ENCODE peak calls at places on chromosomes 1 and 21, in six cellular contexts. M is psoas muscle, T is kidney, Z is PC-3, Q is esophagus squamous epithelium, U is heart right ventricle. P is an unnamed sample.

GRCh38 chr1:154975409-154976205 is 1.1 kb downstream of the CKS1B start:
- DNase-seq in M (peak), T (peak), Z (no peak), Q (no peak), U (peak), P (peak)

GRCh38 chr1:242847390-242847993 is 323.0 kb upstream of the PLD5 start:
- DNase-seq in M (no peak), T (no peak), Z (peak), Q (no peak), U (no peak), P (no peak)

GRCh38 chr1:234967121-234967520 is 161.5 kb downstream of the TOMM20 start:
- DNase-seq in M (no peak), T (no peak), Z (no peak), Q (no peak), U (no peak), P (no peak)

GRCh38 chr1:241677171-241677570 is 25.1 kb downstream of the WDR64 start:
- DNase-seq in M (no peak), T (no peak), Z (no peak), Q (no peak), U (no peak), P (no peak)

GRCh38 chr1:20440785-20441200 is 45.2 kb downstream of the CAMK2N1 start:
- DNase-seq in M (peak), T (no peak), Z (peak), Q (no peak), U (peak), P (peak)

GRCh38 chr1:25472494-25472893 is 41.8 kb downstream of the MACO1 start:
- DNase-seq in M (no peak), T (no peak), Z (no peak), Q (no peak), U (no peak), P (no peak)

GRCh38 chr1:204296431-204296988 is 63.2 kb downstream of the PLEKHA6 start:
- DNase-seq in M (no peak), T (peak), Z (peak), Q (no peak), U (no peak), P (no peak)

GRCh38 chr21:26170471-26171309 is at the start of gene APP:
- DNase-seq in M (peak), T (peak), Z (peak), Q (peak), U (peak), P (peak)

GRCh38 chr1:196660912-196661311 is 9.1 kb downstream of the CFH start:
- DNase-seq in M (no peak), T (no peak), Z (peak), Q (no peak), U (no peak), P (no peak)

GRCh38 chr1:111649227-111649626 is 29.6 kb downstream of the RAP1A start:
- DNase-seq in M (no peak), T (peak), Z (no peak), Q (no peak), U (no peak), P (no peak)

GRCh38 chr1:93042134-93042821 is 36.8 kb upstream of the MTF2 start:
- DNase-seq in M (no peak), T (no peak), Z (no peak), Q (no peak), U (no peak), P (no peak)

GRCh38 chr1:22321917-22322316 is 129.7 kb upstream of the ZBTB40 start:
- DNase-seq in M (no peak), T (peak), Z (no peak), Q (no peak), U (no peak), P (no peak)

GRCh38 chr1:184593612-184594011 is 161.0 kb downstream of the EDEM3 start:
- DNase-seq in M (no peak), T (no peak), Z (peak), Q (no peak), U (no peak), P (no peak)

GRCh38 chr1:176568185-176568584 is 105.2 kb downstream of the PAPPA2 start:
- DNase-seq in M (no peak), T (no peak), Z (no peak), Q (no peak), U (no peak), P (no peak)

GRCh38 chr1:207329469-207329868 is 8.0 kb downstream of the CD55 start:
- DNase-seq in M (no peak), T (no peak), Z (no peak), Q (no peak), U (no peak), P (no peak)

GRCh38 chr1:64378826-64379225 is 91.1 kb upstream of the CACHD1 start:
- DNase-seq in M (no peak), T (no peak), Z (no peak), Q (no peak), U (no peak), P (no peak)

GRCh38 chr1:29454616-29455380 is 218.5 kb downstream of the PTPRU start:
- DNase-seq in M (no peak), T (no peak), Z (no peak), Q (no peak), U (no peak), P (no peak)

GRCh38 chr21:28867401-28867800 is 125.3 kb downstream of the LTN1 start:
- DNase-seq in M (no peak), T (no peak), Z (no peak), Q (no peak), U (no peak), P (no peak)

GRCh38 chr1:206982216-206982615 is 12.0 kb upstream of the FCAMR start:
- DNase-seq in M (peak), T (no peak), Z (peak), Q (no peak), U (peak), P (peak)

GRCh38 chr1:11126544-11126943 is 26.9 kb upstream of the EXOSC10 start:
- DNase-seq in M (no peak), T (no peak), Z (no peak), Q (no peak), U (no peak), P (no peak)

GRCh38 chr1:247111259-247111635 is 7.1 kb upstream of the ZNF669 start:
- DNase-seq in M (no peak), T (peak), Z (no peak), Q (no peak), U (no peak), P (no peak)

GRCh38 chr1:209688746-209689234 is 13.6 kb downstream of the G0S2 start:
- DNase-seq in M (no peak), T (no peak), Z (peak), Q (no peak), U (no peak), P (no peak)

GRCh38 chr1:47228644-47229030 is 3.4 kb downstream of the TAL1 start:
- DNase-seq in M (no peak), T (no peak), Z (no peak), Q (no peak), U (peak), P (no peak)

GRCh38 chr1:152977614-152978013 is 6.3 kb upstream of the SPRR1A start:
- DNase-seq in M (no peak), T (no peak), Z (no peak), Q (no peak), U (no peak), P (peak)

GRCh38 chr1:170520601-170521000 is 11.4 kb upstream of the GORAB start:
- DNase-seq in M (no peak), T (no peak), Z (peak), Q (no peak), U (no peak), P (no peak)

GRCh38 chr21:27590271-27590670 is 623.4 kb upstream of the ADAMTS5 start:
- DNase-seq in M (peak), T (peak), Z (peak), Q (no peak), U (peak), P (no peak)

GRCh38 chr1:109570414-109570813 is 22.0 kb downstream of the GNAI3 start:
- DNase-seq in M (no peak), T (no peak), Z (peak), Q (no peak), U (no peak), P (peak)

GRCh38 chr1:12255918-12256317 is 26.1 kb downstream of the VPS13D start:
- DNase-seq in M (no peak), T (no peak), Z (no peak), Q (no peak), U (no peak), P (no peak)

GRCh38 chr1:185450123-185450788 is 133.2 kb upstream of the IVNS1ABP start:
- DNase-seq in M (no peak), T (no peak), Z (no peak), Q (no peak), U (no peak), P (no peak)

GRCh38 chr1:151574575-151575529 is 34.7 kb downstream of the TUFT1 start:
- DNase-seq in M (no peak), T (no peak), Z (peak), Q (no peak), U (no peak), P (no peak)

GRCh38 chr1:228099331-228099732 is 3.8 kb downstream of the C1orf35 start:
- DNase-seq in M (peak), T (no peak), Z (no peak), Q (no peak), U (no peak), P (no peak)

GRCh38 chr21:39077816-39078215 is 105.4 kb downstream of the PSMG1 start:
- DNase-seq in M (no peak), T (no peak), Z (no peak), Q (no peak), U (no peak), P (no peak)

GRCh38 chr1:109392788-109393580 is 4.7 kb downstream of the SORT1 start:
- DNase-seq in M (peak), T (peak), Z (peak), Q (no peak), U (peak), P (peak)

GRCh38 chr1:72284398-72285073 is 2.2 kb upstream of the NEGR1 start:
- DNase-seq in M (peak), T (peak), Z (peak), Q (no peak), U (peak), P (no peak)
- TF ChIP-seq CTCF in M (no peak), T (no peak), Z (peak), Q (no peak), U (no peak), P (no peak)

DNA sequence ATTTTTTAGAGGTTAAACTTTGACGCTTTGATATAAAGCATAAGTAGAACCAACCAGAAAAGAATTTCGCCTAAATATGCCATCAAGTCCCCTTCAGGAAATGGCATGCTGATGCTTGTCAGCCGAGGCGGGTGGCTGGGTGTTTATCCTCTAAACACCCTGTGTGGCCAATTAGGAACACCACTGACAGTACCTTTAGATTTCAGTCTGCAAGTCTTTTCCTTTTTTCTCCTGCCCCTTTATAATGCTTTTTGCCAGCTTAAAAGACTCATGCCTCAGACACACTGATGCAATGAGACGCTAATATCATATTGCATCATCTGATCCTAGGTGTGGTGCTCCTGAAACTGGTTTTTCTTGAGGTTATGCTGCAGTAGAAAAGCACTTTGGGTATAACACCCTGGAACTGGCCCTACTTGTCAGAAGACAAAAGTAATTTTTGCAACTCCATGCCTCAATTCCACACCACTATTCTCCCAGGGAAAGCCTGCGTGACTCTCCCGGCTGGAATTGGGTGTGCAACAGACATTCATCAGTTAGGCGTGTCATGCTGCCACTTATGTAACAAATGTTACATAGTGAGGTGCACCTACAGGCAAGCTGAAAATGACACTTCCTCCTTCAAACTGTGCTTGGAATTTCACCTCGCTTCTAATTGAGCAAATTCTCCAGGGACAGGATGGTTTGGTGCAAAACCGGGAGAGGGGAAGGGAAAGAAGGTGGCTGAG is 2.0 kb upstream of the RCC2 start:
- DNase-seq in M (no peak), T (peak), Z (peak), Q (no peak), U (no peak), P (no peak)
- H3K27ac ChIP-seq in M (no peak), T (no peak), Z (peak), Q (peak), U (no peak), P (no peak)

GRCh38 chr21:46420241-46421190 is 38.2 kb upstream of the DIP2A start:
- DNase-seq in M (peak), T (peak), Z (no peak), Q (no peak), U (no peak), P (no peak)
- TF ChIP-seq CTCF in M (no peak), T (no peak), Z (peak), Q (no peak), U (no peak), P (no peak)

DNA sequence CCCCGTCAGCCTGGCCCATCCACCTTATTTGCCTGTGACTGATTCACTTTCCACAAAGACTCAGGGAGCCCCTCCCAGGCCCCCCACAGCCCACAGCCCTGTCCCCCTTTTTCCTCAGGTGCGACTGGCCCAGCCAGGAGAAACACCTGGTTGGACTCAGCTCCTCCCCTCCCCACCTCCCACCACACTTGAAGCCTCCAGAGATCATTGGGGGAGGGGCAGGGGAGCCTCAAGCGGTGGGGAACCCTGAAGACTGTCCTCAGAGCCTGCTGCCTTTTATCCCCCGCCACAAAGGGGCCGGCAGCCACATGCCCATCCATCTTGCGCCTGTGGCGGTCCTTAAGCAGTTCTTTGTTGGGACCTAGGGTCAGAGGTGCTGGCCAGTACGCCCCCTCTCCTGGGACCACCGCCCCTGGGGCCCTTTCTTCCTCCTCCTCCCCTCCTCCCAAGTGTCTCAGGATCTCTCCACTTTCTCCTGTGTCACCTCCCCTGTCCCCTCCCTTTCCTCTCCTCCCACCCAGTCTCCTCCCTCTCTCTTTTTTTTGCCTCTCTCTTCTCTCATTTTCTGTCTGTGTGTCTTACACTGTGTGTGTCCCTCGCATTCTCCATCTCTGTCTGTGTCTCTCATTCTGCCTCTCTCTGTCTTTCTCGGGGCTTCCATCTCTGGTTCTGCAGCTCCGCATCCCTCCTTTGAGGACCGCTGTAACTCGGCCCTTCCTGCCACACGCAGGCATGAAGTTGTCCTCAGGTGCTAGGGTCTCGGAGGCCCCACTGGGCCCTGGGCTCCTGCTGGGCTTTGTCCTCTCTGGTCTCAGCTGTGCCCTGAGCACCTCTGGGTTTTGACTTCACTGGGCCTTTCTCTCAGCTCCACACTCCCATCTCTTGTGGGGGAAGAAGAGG is 12.2 kb downstream of the CRABP2 start:
- DNase-seq in M (no peak), T (no peak), Z (peak), Q (no peak), U (no peak), P (peak)
- H3K27ac ChIP-seq in M (no peak), T (no peak), Z (peak), Q (peak), U (no peak), P (no peak)

GRCh38 chr1:198068280-198068679 is 88.5 kb upstream of the NEK7 start:
- DNase-seq in M (no peak), T (no peak), Z (no peak), Q (no peak), U (no peak), P (no peak)

GRCh38 chr1:198075296-198075695 is 81.5 kb upstream of the NEK7 start:
- DNase-seq in M (no peak), T (no peak), Z (no peak), Q (no peak), U (no peak), P (no peak)

GRCh38 chr1:198072177-198072576 is 84.6 kb upstream of the NEK7 start:
- DNase-seq in M (no peak), T (no peak), Z (peak), Q (no peak), U (no peak), P (no peak)
- TF ChIP-seq CTCF in M (no peak), T (peak), Z (peak), Q (no peak), U (peak), P (no peak)

GRCh38 chr1:23963617-23964234 is 4.1 kb downstream of the PNRC2 start:
- DNase-seq in M (no peak), T (no peak), Z (no peak), Q (no peak), U (no peak), P (no peak)
- H3K27ac ChIP-seq in M (peak), T (no peak), Z (no peak), Q (peak), U (peak), P (no peak)

GRCh38 chr1:16886860-16887605 is 8.7 kb upstream of the RNU1-2 start:
- DNase-seq in M (no peak), T (peak), Z (no peak), Q (no peak), U (no peak), P (no peak)

GRCh38 chr1:16882995-16883394 is 12.8 kb upstream of the RNU1-2 start:
- DNase-seq in M (no peak), T (no peak), Z (no peak), Q (no peak), U (no peak), P (no peak)

DNA sequence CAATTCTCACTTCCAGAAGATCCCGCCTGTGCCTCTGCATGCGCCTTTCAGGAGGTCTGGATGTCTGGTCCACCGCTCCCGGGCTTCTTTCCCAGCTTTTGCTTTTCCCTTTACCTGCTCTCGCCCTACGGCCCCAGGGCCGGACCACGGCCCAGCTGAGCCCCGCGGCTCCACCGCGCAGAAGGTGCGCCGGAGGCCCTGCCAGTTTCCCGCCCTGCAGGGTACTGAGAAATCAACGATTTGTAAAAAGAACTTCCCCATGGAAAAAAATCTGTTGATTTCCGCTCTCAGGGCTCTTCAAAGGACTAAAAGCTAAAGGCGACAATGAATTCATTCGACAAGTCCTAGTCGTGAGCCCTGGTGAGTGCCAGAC is 7.0 kb upstream of the RNU1-2 start:
- DNase-seq in M (no peak), T (peak), Z (no peak), Q (no peak), U (no peak), P (no peak)
- TF ChIP-seq CTCF in M (no peak), T (no peak), Z (no peak), Q (no peak), U (no peak), P (no peak)

GRCh38 chr21:46599251-46599572 is 5.7 kb downstream of the S100B start:
- DNase-seq in M (no peak), T (no peak), Z (no peak), Q (no peak), U (peak), P (no peak)
- H3K27ac ChIP-seq in M (no peak), T (no peak), Z (no peak), Q (peak), U (no peak), P (no peak)

DNA sequence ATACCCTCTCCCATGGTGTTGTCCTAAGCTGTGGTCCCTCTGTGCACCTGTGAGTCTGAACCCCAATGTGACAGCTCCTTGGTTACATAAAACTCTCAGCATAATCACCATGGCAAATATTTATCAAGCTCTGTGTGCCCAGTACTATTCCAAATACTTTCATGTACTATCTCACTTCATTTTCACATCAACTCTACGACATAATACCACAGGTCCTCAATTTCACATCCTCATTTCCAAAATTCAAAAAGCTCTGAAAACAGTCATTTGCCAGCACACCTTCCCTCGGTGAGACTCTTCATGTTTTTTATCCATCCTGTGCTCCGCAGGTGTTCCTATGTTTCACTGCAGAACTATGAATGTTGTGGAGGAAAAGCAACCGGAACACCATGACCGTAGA is 12.4 kb upstream of the CREG1 start:
- DNase-seq in M (no peak), T (no peak), Z (no peak), Q (no peak), U (no peak), P (no peak)
- TF ChIP-seq CTCF in M (no peak), T (no peak), Z (no peak), Q (no peak), U (no peak), P (no peak)

DNA sequence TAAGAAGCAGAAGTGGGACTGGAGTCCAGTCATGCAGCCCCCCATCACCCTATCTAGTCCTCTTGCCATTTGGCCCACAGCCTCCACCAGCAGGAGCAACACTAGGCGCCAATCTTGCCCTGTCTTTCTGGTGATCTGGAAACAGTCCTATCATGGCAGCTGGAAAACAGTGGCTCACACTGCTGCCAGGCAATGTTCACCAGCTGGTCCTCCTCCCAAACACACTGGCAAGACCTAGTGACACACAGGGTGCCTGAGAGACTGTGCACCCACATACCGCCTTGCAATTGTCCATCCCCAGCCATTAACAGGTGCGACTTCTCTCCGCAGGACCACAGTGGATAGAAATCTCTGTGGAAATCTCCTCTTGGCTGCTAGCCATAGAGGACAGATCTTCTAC is 105.5 kb downstream of the HIVEP3 start:
- DNase-seq in M (no peak), T (no peak), Z (no peak), Q (no peak), U (no peak), P (peak)
- H3K27ac ChIP-seq in M (peak), T (no peak), Z (no peak), Q (no peak), U (peak), P (peak)